ENCODE peak calls at places on chromosome 6, in eight cellular contexts. H is pons; X is CD8-positive, alpha-beta memory T cell; I is GDM1; F is amygdala; Z is erythroblast; Y is stimulated activated CD8-positive, alpha-beta memory T cell treated with anti-CD3 and anti-CD28 coated beads, Interleukin-15, amount 100 ng/mL, for 24 hours; T is stimulated activated CD4-positive, alpha-beta T cell treated with anti-CD3 and anti-CD28 coated beads, Interleukin-4, amount 100 ng/mL, for 1 hour. V is an unnamed sample.

GRCh38 chr6:20403766-20404640 is 2.3 kb downstream of the E2F3 start:
- DNase-seq in H (peak; percentile 23), X (peak; percentile 62), I (peak; percentile 94), F (no peak), Z (peak; percentile 86), Y (peak; percentile 46), T (peak; percentile 78), V (peak; percentile 36)

GRCh38 chr6:50442531-50443040 is 270.7 kb upstream of the TFAP2D start:
- DNase-seq in H (no peak), X (no peak), I (no peak), F (no peak), Z (no peak), Y (no peak), T (no peak), V (no peak)

GRCh38 chr6:108074057-108074358 is 533 bp downstream of the OSTM1 start:
- DNase-seq in H (no peak), X (no peak), I (no peak), F (no peak), Z (no peak), Y (no peak), T (no peak), V (no peak)

GRCh38 chr6:27138837-27139752 is 108.4 kb upstream of the PRSS16 start:
- DNase-seq in H (peak; percentile 66), X (peak; percentile 71), I (peak; percentile 91), F (peak; percentile 3), Z (peak; percentile 91), Y (no peak), T (peak; percentile 55), V (peak; percentile 72)

GRCh38 chr6:35920793-35921732 is at the start of gene SRPK1:
- DNase-seq in H (peak; percentile 74), X (peak; percentile 70), I (peak; percentile 87), F (peak; percentile 60), Z (peak; percentile 95), Y (peak; percentile 76), T (peak; percentile 88), V (peak; percentile 89)

GRCh38 chr6:106163446-106163965 is 77.4 kb downstream of the PRDM1 start:
- DNase-seq in H (peak; percentile 49), X (no peak), I (no peak), F (no peak), Z (peak; percentile 42), Y (no peak), T (peak; percentile 35), V (peak; percentile 48)

GRCh38 chr6:27468334-27468733 is 4.6 kb downstream of the ZNF184 start:
- DNase-seq in H (no peak), X (no peak), I (no peak), F (no peak), Z (peak; percentile 4), Y (no peak), T (no peak), V (no peak)

GRCh38 chr6:72916906-72917305 is 295.0 kb downstream of the KCNQ5 start:
- DNase-seq in H (no peak), X (no peak), I (no peak), F (no peak), Z (no peak), Y (no peak), T (no peak), V (no peak)

GRCh38 chr6:131210469-131210868 is 75.2 kb downstream of the AKAP7 start:
- DNase-seq in H (no peak), X (no peak), I (no peak), F (no peak), Z (no peak), Y (no peak), T (no peak), V (no peak)

GRCh38 chr6:143694560-143694959 is 16.8 kb downstream of the PHACTR2 start:
- DNase-seq in H (no peak), X (no peak), I (no peak), F (no peak), Z (no peak), Y (no peak), T (no peak), V (no peak)

GRCh38 chr6:57224769-57225515 is 2.8 kb upstream of the RAB23 start:
- DNase-seq in H (no peak), X (no peak), I (no peak), F (no peak), Z (no peak), Y (no peak), T (no peak), V (no peak)

GRCh38 chr6:120871416-120872261 is 462.6 kb downstream of the TBC1D32 start:
- DNase-seq in H (no peak), X (no peak), I (no peak), F (no peak), Z (no peak), Y (no peak), T (no peak), V (no peak)

GRCh38 chr6:122315842-122316241 is 83.6 kb upstream of the HSF2 start:
- DNase-seq in H (no peak), X (no peak), I (no peak), F (no peak), Z (no peak), Y (no peak), T (no peak), V (no peak)

GRCh38 chr6:3775906-3776305 is 24.4 kb upstream of the PXDC1 start:
- DNase-seq in H (no peak), X (no peak), I (no peak), F (no peak), Z (no peak), Y (no peak), T (no peak), V (no peak)

GRCh38 chr6:31882344-31882743 is 3.5 kb upstream of the SLC44A4 start:
- DNase-seq in H (no peak), X (no peak), I (no peak), F (no peak), Z (no peak), Y (no peak), T (no peak), V (no peak)

GRCh38 chr6:30614044-30614842 is 2.8 kb downstream of the PPP1R10 start:
- DNase-seq in H (no peak), X (no peak), I (no peak), F (no peak), Z (peak; percentile 65), Y (no peak), T (no peak), V (no peak)

GRCh38 chr6:14055541-14055940 is 62.0 kb upstream of the CD83 start:
- DNase-seq in H (no peak), X (no peak), I (no peak), F (no peak), Z (no peak), Y (no peak), T (no peak), V (no peak)

GRCh38 chr6:168118935-168119334 is 39.9 kb upstream of the FRMD1 start:
- DNase-seq in H (no peak), X (no peak), I (no peak), F (no peak), Z (no peak), Y (no peak), T (no peak), V (no peak)

GRCh38 chr6:128723667-128724066 is 159.3 kb upstream of the LAMA2 start:
- DNase-seq in H (no peak), X (no peak), I (no peak), F (no peak), Z (no peak), Y (no peak), T (no peak), V (no peak)

GRCh38 chr6:25462235-25462897 is 183.2 kb downstream of the CARMIL1 start:
- DNase-seq in H (no peak), X (no peak), I (no peak), F (no peak), Z (no peak), Y (no peak), T (no peak), V (no peak)

GRCh38 chr6:148064406-148065134 is 278.1 kb upstream of the SASH1 start:
- DNase-seq in H (no peak), X (no peak), I (no peak), F (no peak), Z (no peak), Y (no peak), T (no peak), V (no peak)

GRCh38 chr6:167893416-167893815 is 66.7 kb downstream of the AFDN start:
- DNase-seq in H (no peak), X (no peak), I (no peak), F (no peak), Z (no peak), Y (no peak), T (no peak), V (no peak)

GRCh38 chr6:148383658-148384417 is 41.2 kb downstream of the SASH1 start:
- DNase-seq in H (peak; percentile 90), X (no peak), I (no peak), F (no peak), Z (no peak), Y (no peak), T (no peak), V (no peak)

GRCh38 chr6:165663283-165663735 is 268 bp upstream of the PDE10A start:
- DNase-seq in H (no peak), X (no peak), I (no peak), F (no peak), Z (no peak), Y (no peak), T (no peak), V (no peak)

GRCh38 chr6:124441430-124441829 is 520.8 kb upstream of the RNF217 start:
- DNase-seq in H (no peak), X (no peak), I (no peak), F (no peak), Z (no peak), Y (no peak), T (no peak), V (no peak)

GRCh38 chr6:154229796-154230195 is 126.8 kb downstream of the IPCEF1 start:
- DNase-seq in H (no peak), X (no peak), I (no peak), F (no peak), Z (no peak), Y (no peak), T (peak; percentile 57), V (no peak)

GRCh38 chr6:89951574-89952360 is 57.5 kb downstream of the GJA10 start:
- DNase-seq in H (peak; percentile 59), X (no peak), I (no peak), F (no peak), Z (no peak), Y (no peak), T (no peak), V (peak; percentile 82)

GRCh38 chr6:159997498-159998101 is 28.7 kb downstream of the IGF2R start:
- DNase-seq in H (no peak), X (no peak), I (no peak), F (no peak), Z (no peak), Y (no peak), T (no peak), V (no peak)

GRCh38 chr6:21856844-21857243 is 263.3 kb downstream of the SOX4 start:
- DNase-seq in H (no peak), X (no peak), I (no peak), F (no peak), Z (no peak), Y (no peak), T (no peak), V (no peak)

GRCh38 chr6:12261502-12261901 is 28.7 kb upstream of the EDN1 start:
- DNase-seq in H (no peak), X (no peak), I (no peak), F (no peak), Z (no peak), Y (no peak), T (no peak), V (no peak)

GRCh38 chr6:30169658-30170614 is 6.6 kb downstream of the TRIM15 start:
- DNase-seq in H (peak; percentile 35), X (peak; percentile 26), I (peak; percentile 44), F (no peak), Z (peak; percentile 81), Y (no peak), T (no peak), V (peak; percentile 54)

GRCh38 chr6:157068691-157069228 is 254.6 kb downstream of the TMEM242 start:
- DNase-seq in H (no peak), X (no peak), I (no peak), F (no peak), Z (no peak), Y (no peak), T (no peak), V (no peak)

GRCh38 chr6:122869437-122870024 is 80.5 kb downstream of the SMPDL3A start:
- DNase-seq in H (peak; percentile 59), X (no peak), I (peak; percentile 44), F (no peak), Z (peak; percentile 26), Y (no peak), T (no peak), V (peak; percentile 90)

V was measured in cerebellar cortex.